ENCODE peak calls at places on chromosomes 1 and 21, in five cellular contexts. G is CD4-positive, alpha-beta memory T cell; S is upper lobe of right lung; P is transverse colon; T is cardiac muscle cell. Z is an unnamed sample. For H3K4me1, the result is how much of the 10 kb centered on the place peaks cover.

GRCh38 chr1:38872401-38873026 is 634 bp downstream of the MYCBP start:
- DNase-seq in S (no peak), P (peak), T (peak), G (peak), Z (no peak)

GRCh38 chr1:173249349-173249748 is 42.2 kb upstream of the TNFSF4 start:
- DNase-seq in G (no peak), T (no peak), P (no peak), S (no peak), Z (no peak)

GRCh38 chr1:14787604-14788003 is 189.1 kb downstream of the KAZN start:
- DNase-seq in G (no peak), T (no peak), P (no peak), S (no peak), Z (no peak)

GRCh38 chr1:44254392-44254791 is 41.1 kb downstream of the DMAP1 start:
- DNase-seq in T (no peak), G (no peak), P (no peak), S (no peak), Z (no peak)

GRCh38 chr1:203478986-203479385 is 3.4 kb downstream of the PRELP start:
- DNase-seq in S (no peak), T (no peak), G (no peak), P (no peak), Z (no peak)

GRCh38 chr1:48817505-48818114 is 40.9 kb upstream of the BEND5 start:
- DNase-seq in T (peak), P (peak), G (no peak), S (peak), Z (peak)

GRCh38 chr1:7767176-7767575 is 3.9 kb upstream of the VAMP3 start:
- DNase-seq in G (no peak), P (no peak), S (no peak), T (no peak), Z (no peak)

GRCh38 chr1:213122514-213122929 is 71.5 kb downstream of the RPS6KC1 start:
- DNase-seq in S (no peak), P (no peak), T (peak), G (no peak), Z (no peak)

GRCh38 chr1:36342426-36343185 is 19.2 kb upstream of the EVA1B start:
- DNase-seq in G (no peak), S (peak), T (no peak), P (peak), Z (peak)

GRCh38 chr1:37946703-37947360 is at the start of gene INPP5B:
- DNase-seq in P (peak), T (peak), S (peak), G (peak), Z (peak)

GRCh38 chr1:210301254-210301955 is 27.3 kb upstream of the HHAT start:
- DNase-seq in G (no peak), P (no peak), T (peak), S (no peak), Z (no peak)

GRCh38 chr1:3236955-3237354 is 168.0 kb downstream of the PRDM16 start:
- DNase-seq in T (no peak), G (no peak), P (no peak), S (no peak), Z (no peak)

GRCh38 chr1:29322861-29323585 is 86.7 kb downstream of the PTPRU start:
- DNase-seq in G (no peak), P (no peak), S (peak), T (no peak), Z (no peak)

GRCh38 chr1:8533907-8534306 is 216.0 kb downstream of the SLC45A1 start:
- DNase-seq in P (no peak), T (no peak), G (no peak), S (no peak), Z (no peak)

GRCh38 chr21:44199448-44199847 is 41.3 kb downstream of the ICOSLG start:
- DNase-seq in P (peak), G (peak), S (no peak), T (no peak), Z (no peak)

GRCh38 chr1:174963547-174964125 is 36.1 kb upstream of the CACYBP start:
- DNase-seq in G (peak), P (peak), S (no peak), T (no peak), Z (no peak)
- H3K4me3 ChIP-seq in G (no peak), P (peak), S (no peak), T (no peak), Z (no peak)

DNA sequence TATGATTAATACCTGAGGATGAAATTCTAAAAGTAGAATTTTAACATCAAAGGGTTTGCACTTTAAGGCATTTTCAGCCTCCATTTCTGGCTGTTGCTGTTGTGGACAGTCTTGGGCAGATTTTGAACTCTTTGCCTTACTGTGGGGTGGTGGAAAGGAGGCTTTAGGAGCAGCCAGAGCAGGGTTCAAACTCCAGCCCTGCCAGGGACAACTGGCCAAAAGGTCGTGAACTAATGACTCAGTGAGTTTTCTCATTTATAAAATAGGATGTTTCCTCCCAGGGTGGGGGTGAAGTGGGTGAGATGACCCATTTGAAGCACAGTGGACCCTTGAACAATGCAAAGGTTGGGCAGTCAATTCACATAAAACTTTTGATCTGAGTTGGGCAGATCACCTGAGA is 36.7 kb downstream of the MAPKAPK2 start:
- DNase-seq in S (peak), P (peak), G (no peak), T (no peak), Z (no peak)
- H3K4me1 ChIP-seq in S (half or more), P (under half), G (half or more), T (half or more), Z (under half)

DNA sequence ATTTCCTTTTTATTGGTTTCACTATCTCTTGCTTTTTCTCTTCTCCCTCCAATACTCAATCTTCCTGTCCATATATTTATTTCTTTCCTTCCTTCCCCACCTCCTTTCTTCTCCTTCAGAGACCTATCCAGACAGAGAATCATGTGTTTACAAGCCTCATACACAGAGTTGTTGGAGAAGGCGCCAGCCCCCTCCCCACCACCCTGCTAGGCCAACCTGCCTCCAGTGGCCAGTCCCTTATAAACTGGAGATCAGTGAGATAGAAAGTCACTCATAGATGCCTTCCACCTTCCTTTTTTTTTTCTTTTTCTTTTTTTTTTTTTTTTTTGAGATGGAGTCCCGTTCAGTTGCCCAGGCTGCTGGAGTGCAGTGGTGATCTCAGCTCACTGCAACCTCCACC is 53.3 kb downstream of the CD247 start:
- DNase-seq in T (no peak), P (no peak), G (no peak), S (peak), Z (no peak)
- H3K4me3 ChIP-seq in T (no peak), P (no peak), G (no peak), S (no peak), Z (no peak)

DNA sequence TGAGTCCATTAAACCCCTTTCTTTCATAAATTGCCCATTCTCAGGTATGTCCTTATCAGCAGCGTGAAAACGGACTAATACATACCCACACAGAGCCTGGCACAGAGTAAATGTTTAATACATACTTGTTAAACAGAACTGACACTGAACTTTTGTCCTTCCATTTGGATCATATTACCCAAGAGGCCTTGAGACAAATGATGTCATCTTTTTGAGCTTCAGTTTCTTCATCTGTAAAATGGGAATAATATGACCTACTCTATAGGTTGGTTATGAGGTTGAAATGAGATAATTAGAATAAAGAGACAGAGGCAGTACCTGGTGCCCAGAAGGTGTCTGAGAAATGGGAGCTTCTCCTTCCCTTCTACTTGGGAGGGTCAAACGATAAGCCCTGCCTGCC is 13.8 kb downstream of the CYB5RL start:
- DNase-seq in S (no peak), G (no peak), P (no peak), T (no peak), Z (no peak)
- H3K4me1 ChIP-seq in S (under half), G (under half), P (under half), T (under half), Z (under half)

GRCh38 chr1:198620951-198621824 is 17.7 kb upstream of the PTPRC start:
- DNase-seq in T (no peak), S (no peak), G (peak), P (peak), Z (no peak)
- H3K4me3 ChIP-seq in T (no peak), S (no peak), G (peak), P (no peak), Z (no peak)

GRCh38 chr21:26124421-26124833 is 46.1 kb downstream of the APP start:
- DNase-seq in T (peak), P (no peak), G (no peak), S (no peak), Z (no peak)

GRCh38 chr21:26126168-26126553 is 44.4 kb downstream of the APP start:
- DNase-seq in G (no peak), S (no peak), T (no peak), P (no peak), Z (no peak)

GRCh38 chr21:26127073-26127814 is 43.3 kb downstream of the APP start:
- DNase-seq in S (no peak), G (no peak), T (no peak), P (no peak), Z (no peak)

GRCh38 chr21:26124896-26125295 is 45.7 kb downstream of the APP start:
- DNase-seq in S (no peak), G (no peak), T (peak), P (no peak), Z (no peak)

GRCh38 chr21:26125433-26126167 is 45.0 kb downstream of the APP start:
- DNase-seq in S (no peak), P (no peak), T (no peak), G (no peak), Z (no peak)
- H3K4me1 ChIP-seq in S (under half), P (under half), T (half or more), G (under half), Z (half or more)

GRCh38 chr1:88892146-88892877 is 945 bp upstream of the GTF2B start:
- DNase-seq in T (no peak), P (no peak), S (no peak), G (peak), Z (no peak)

GRCh38 chr1:88891318-88892145 is at the start of gene GTF2B:
- DNase-seq in P (peak), S (peak), G (peak), T (peak), Z (peak)

GRCh38 chr1:88885933-88886332 is 5.4 kb downstream of the GTF2B start:
- DNase-seq in S (no peak), T (no peak), G (no peak), P (no peak), Z (no peak)

GRCh38 chr1:88890790-88891317 is 513 bp downstream of the GTF2B start:
- DNase-seq in P (peak), S (no peak), G (peak), T (peak), Z (peak)

DNA sequence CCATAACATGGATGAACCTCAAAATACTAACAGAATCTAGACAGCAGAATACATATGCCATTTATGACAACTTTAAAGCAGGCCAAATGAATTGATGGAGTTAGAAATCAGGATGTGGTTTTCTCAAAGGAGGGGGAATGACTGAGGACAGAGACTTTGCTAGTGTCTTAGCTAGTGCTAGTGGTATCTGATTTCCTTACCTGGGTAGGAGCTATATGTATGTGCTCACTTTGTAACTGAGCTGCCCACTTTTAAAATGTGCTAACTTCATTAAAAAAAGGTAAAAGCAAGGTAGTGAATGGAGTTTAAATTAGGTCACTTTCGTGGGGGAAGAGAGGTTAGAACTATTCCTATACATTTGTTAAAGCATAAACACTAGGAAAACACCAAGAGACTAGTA is 2.6 kb downstream of the GTF2B start:
- DNase-seq in G (no peak), T (no peak), P (no peak), S (no peak), Z (no peak)
- H3K4me3 ChIP-seq in G (no peak), T (no peak), P (no peak), S (no peak), Z (no peak)

GRCh38 chr1:156595016-156595415 is 3.4 kb downstream of the NAXE start:
- DNase-seq in G (no peak), T (no peak), P (no peak), S (no peak), Z (no peak)
- H3K4me1 ChIP-seq in G (under half), T (under half), P (under half), S (under half), Z (under half)

GRCh38 chr1:226995966-226996332 is 55.9 kb downstream of the COQ8A start:
- DNase-seq in S (no peak), G (no peak), T (peak), P (no peak), Z (no peak)
- H3K4me3 ChIP-seq in S (no peak), G (no peak), T (no peak), P (no peak), Z (no peak)

DNA sequence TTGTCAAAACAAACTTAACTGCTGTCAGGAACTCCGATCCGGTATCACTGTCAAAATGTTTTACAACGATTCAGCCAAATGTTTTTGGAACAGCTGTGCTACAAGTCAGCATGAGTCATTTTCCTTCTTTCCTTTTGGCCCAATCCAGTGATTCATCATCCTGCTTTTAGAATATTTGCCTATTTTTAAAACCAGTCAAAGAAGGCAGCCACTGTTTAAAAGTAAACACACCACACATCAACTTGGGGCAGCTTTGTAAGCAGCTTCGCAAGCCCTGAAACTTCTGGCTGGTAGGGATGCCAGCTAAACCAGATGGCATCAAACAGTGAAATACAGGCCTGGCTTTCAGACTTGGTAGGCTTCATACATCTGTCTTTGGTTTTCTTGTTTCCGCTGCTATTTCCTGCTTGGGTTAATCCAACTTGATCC is 14.9 kb downstream of the MAP3K7CL start:
- DNase-seq in G (no peak), P (no peak), S (no peak), T (no peak), Z (no peak)
- H3K4me1 ChIP-seq in G (under half), P (under half), S (under half), T (under half), Z (under half)

Z was measured in thyroid gland.